ENCODE peak calls at places on chromosomes 5 and 9, in five cellular contexts. P is CD4-positive, alpha-beta T cell; Z is stimulated activated naive B cell treated with anti-CD40 and anti-IgM and Interleukin-4, amounts not matched to agents 10 μg/mL and 1 μg/mL and 100 μg/mL, for 72 hours; T is upper lobe of right lung; O is NCI-H2081. N is an unnamed sample.

GRCh38 chr9:73979894-73980264 is 517.3 kb upstream of the RORB start:
- DNase-seq in P (no peak), T (no peak), O (no peak), Z (no peak), N (no peak)

GRCh38 chr9:127971357-127972315 is 9.2 kb downstream of the EEIG1 start:
- DNase-seq in T (no peak), P (no peak), O (no peak), Z (no peak), N (no peak)

GRCh38 chr5:27706832-27707231 is 668.4 kb upstream of the CDH9 start:
- DNase-seq in O (no peak), P (no peak), T (no peak), Z (no peak), N (no peak)

GRCh38 chr5:375336-375920 is 53.9 kb downstream of the AHRR start:
- DNase-seq in O (no peak), Z (peak), T (peak), P (no peak), N (no peak)

GRCh38 chr5:36244076-36244475 is 2.4 kb upstream of the NADK2 start:
- DNase-seq in P (no peak), T (no peak), Z (no peak), O (no peak), N (no peak)

GRCh38 chr5:162768962-162769464 is 668.4 kb upstream of the CCNG1 start:
- DNase-seq in T (no peak), Z (no peak), O (no peak), P (no peak), N (no peak)

GRCh38 chr5:103258957-103259704 is 568 bp downstream of the MACIR start:
- DNase-seq in Z (peak), P (peak), O (peak), T (peak), N (peak)

GRCh38 chr5:33367396-33367795 is 73.4 kb upstream of the TARS1 start:
- DNase-seq in T (no peak), P (no peak), O (no peak), Z (no peak), N (no peak)

GRCh38 chr5:64822329-64822728 is 53.6 kb downstream of the CWC27 start:
- DNase-seq in P (no peak), O (no peak), Z (no peak), T (no peak), N (no peak)

GRCh38 chr5:110086658-110087388 is 397.1 kb downstream of the MAN2A1 start:
- DNase-seq in O (no peak), P (no peak), Z (no peak), T (no peak), N (no peak)

GRCh38 chr5:125874717-125875116 is 548.5 kb upstream of the GRAMD2B start:
- DNase-seq in O (no peak), Z (no peak), T (no peak), P (no peak), N (no peak)

GRCh38 chr9:33709241-33709640 is 86.1 kb upstream of the PRSS3 start:
- DNase-seq in O (no peak), Z (no peak), P (no peak), T (no peak), N (no peak)

GRCh38 chr5:148135091-148136048 is 33.0 kb upstream of the SPINK14 start:
- DNase-seq in P (no peak), O (no peak), Z (no peak), T (no peak), N (no peak)

GRCh38 chr5:132296412-132297001 is 2.3 kb downstream of the SLC22A4 start:
- DNase-seq in P (no peak), Z (no peak), O (no peak), T (no peak), N (no peak)

GRCh38 chr5:135086326-135086725 is 52.3 kb upstream of the PITX1 start:
- DNase-seq in Z (no peak), T (peak), P (no peak), O (no peak), N (no peak)

GRCh38 chr5:36017004-36017403 is 25.8 kb upstream of the UGT3A1 start:
- DNase-seq in P (no peak), O (no peak), T (no peak), Z (no peak), N (no peak)

GRCh38 chr5:91464886-91465646 is 81.9 kb upstream of the ARRDC3 start:
- DNase-seq in O (no peak), Z (no peak), T (no peak), P (no peak), N (no peak)

GRCh38 chr9:4062966-4063365 is 236.9 kb downstream of the GLIS3 start:
- DNase-seq in O (no peak), T (no peak), Z (no peak), P (no peak), N (no peak)

GRCh38 chr5:179317411-179318192 is 27.7 kb downstream of the ADAMTS2 start:
- DNase-seq in P (no peak), O (no peak), T (peak), Z (no peak), N (no peak)

GRCh38 chr9:119289740-119290139 is 79.5 kb downstream of the BRINP1 start:
- DNase-seq in Z (peak), P (no peak), O (peak), T (no peak), N (no peak)

GRCh38 chr9:84000186-84000585 is 19.6 kb downstream of the RMI1 start:
- DNase-seq in Z (no peak), T (no peak), O (no peak), P (no peak), N (no peak)

GRCh38 chr9:19232830-19233194 is 2.3 kb downstream of the DENND4C start:
- DNase-seq in Z (no peak), O (no peak), P (no peak), T (no peak), N (peak)

GRCh38 chr5:169980418-169981053 is at the start of gene INSYN2B:
- DNase-seq in T (no peak), P (no peak), O (peak), Z (peak), N (no peak)

GRCh38 chr5:38151878-38152277 is 106.5 kb upstream of the EGFLAM start:
- DNase-seq in Z (no peak), P (no peak), O (no peak), T (no peak), N (no peak)

GRCh38 chr5:65811004-65811403 is 89.0 kb downstream of the NLN start:
- DNase-seq in O (no peak), T (no peak), P (no peak), Z (no peak), N (no peak)

GRCh38 chr9:95411211-95411892 is 93.8 kb upstream of the FANCC start:
- DNase-seq in O (no peak), T (no peak), Z (no peak), P (no peak), N (no peak)

GRCh38 chr9:110255417-110256141 is 728 bp downstream of the TXN start:
- DNase-seq in Z (peak), P (peak), T (peak), O (peak), N (peak)